ENCODE peak calls at places on chromosomes 6 and 20, in six cellular contexts. Z, P, Q, W, X and E are unnamed samples.

GRCh38 chr6:147530132-147531060 is 21.9 kb downstream of the SAMD5 start:
- DNase-seq in Z (no peak), X (no peak), P (no peak), Q (no peak), W (peak; percentile 2), E (no peak)

GRCh38 chr6:63904844-63905243 is 269.2 kb downstream of the PHF3 start:
- DNase-seq in W (peak; percentile 53), P (no peak), Q (no peak), X (no peak), Z (no peak), E (no peak)

GRCh38 chr6:116386581-116387299 is 16.0 kb downstream of the DSE start:
- DNase-seq in Q (no peak), P (no peak), Z (no peak), W (peak; percentile 59), X (no peak), E (no peak)

GRCh38 chr6:21263531-21264287 is 329.8 kb upstream of the SOX4 start:
- DNase-seq in X (no peak), W (peak; percentile 30), P (no peak), Q (no peak), Z (no peak), E (no peak)

GRCh38 chr20:46995561-46996142 is 101.0 kb downstream of the EYA2 start:
- DNase-seq in Q (no peak), P (no peak), Z (no peak), W (no peak), X (no peak), E (no peak)

GRCh38 chr6:32982702-32983492 is 14.5 kb downstream of the BRD2 start:
- DNase-seq in Q (no peak), P (no peak), W (no peak), X (no peak), Z (no peak), E (no peak)

GRCh38 chr6:94213176-94213575 is 793.8 kb upstream of the EPHA7 start:
- DNase-seq in W (no peak), Z (no peak), Q (no peak), P (no peak), X (no peak), E (no peak)

GRCh38 chr6:128307671-128308070 is 212.7 kb downstream of the PTPRK start:
- DNase-seq in X (no peak), Q (no peak), P (no peak), W (peak; percentile 60), Z (no peak), E (no peak)

GRCh38 chr6:39102024-39102820 is 12.8 kb downstream of the SAYSD1 start:
- DNase-seq in Q (no peak), P (no peak), Z (no peak), X (peak; percentile 51), W (no peak), E (no peak)

GRCh38 chr6:163412345-163412744 is 2.2 kb upstream of the QKI start:
- DNase-seq in P (no peak), Q (no peak), W (no peak), X (no peak), Z (no peak), E (no peak)

GRCh38 chr6:66094615-66095014 is 387.6 kb upstream of the EYS start:
- DNase-seq in W (no peak), Q (peak; percentile 71), Z (peak; percentile 36), X (no peak), P (no peak), E (no peak)

GRCh38 chr20:63844384-63845025 is 13.4 kb upstream of the ZBTB46 start:
- DNase-seq in P (no peak), Q (no peak), Z (no peak), W (no peak), X (no peak), E (no peak)

GRCh38 chr20:17873410-17874270 is 95.0 kb downstream of the SNX5 start:
- DNase-seq in X (peak; percentile 95), Z (peak; percentile 92), P (peak; percentile 80), Q (peak; percentile 84), W (peak; percentile 65), E (no peak)

GRCh38 chr6:73516712-73517489 is 3.9 kb downstream of the EEF1A1 start:
- DNase-seq in W (no peak), P (no peak), Q (no peak), X (no peak), Z (no peak), E (no peak)

GRCh38 chr6:14092861-14093789 is 24.4 kb upstream of the CD83 start:
- DNase-seq in X (no peak), W (peak; percentile 20), P (no peak), Z (no peak), Q (no peak), E (peak; percentile 91)

GRCh38 chr6:109102762-109103161 is 7.5 kb downstream of the CEP57L1 start:
- DNase-seq in Z (no peak), Q (no peak), X (no peak), W (no peak), P (no peak), E (no peak)

GRCh38 chr20:58086763-58087566 is 141.5 kb downstream of the ANKRD60 start:
- DNase-seq in Q (no peak), W (peak; percentile 89), X (peak; percentile 40), Z (no peak), P (peak; percentile 46), E (peak; percentile 8)

GRCh38 chr6:159038914-159039884 is 5.6 kb downstream of the TAGAP start:
- DNase-seq in P (no peak), X (peak; percentile 43), Z (no peak), W (peak; percentile 67), Q (no peak), E (peak; percentile 35)

GRCh38 chr6:138245751-138246150 is 27.5 kb upstream of the PBOV1 start:
- DNase-seq in Z (no peak), P (no peak), X (no peak), Q (no peak), W (no peak), E (no peak)

GRCh38 chr20:6623989-6624388 is 143.5 kb upstream of the BMP2 start:
- DNase-seq in P (no peak), W (no peak), X (no peak), Q (no peak), Z (no peak), E (no peak)

GRCh38 chr6:84466521-84466920 is 239.1 kb upstream of the CEP162 start:
- DNase-seq in W (peak; percentile 87), Z (no peak), P (no peak), X (peak; percentile 8), Q (no peak), E (peak; percentile 6)

GRCh38 chr6:62891065-62891647 is 320.1 kb upstream of the FKBP1C start:
- DNase-seq in Q (no peak), X (no peak), W (peak; percentile 25), Z (no peak), P (no peak), E (peak; percentile 26)
- TF ChIP-seq CTCF in Q (peak; percentile 15), X (peak; percentile 29), W (peak; percentile 52), Z (no peak), P (peak; percentile 16), E (peak; percentile 26)

GRCh38 chr6:151054304-151054703 is 185.5 kb upstream of the AKAP12 start:
- DNase-seq in Q (no peak), W (no peak), P (peak; percentile 56), Z (no peak), X (no peak), E (no peak)

GRCh38 chr6:151051164-151051563 is 185.7 kb downstream of the MTHFD1L start:
- DNase-seq in Z (no peak), Q (no peak), W (no peak), P (no peak), X (no peak), E (no peak)

GRCh38 chr6:151056230-151056907 is 183.4 kb upstream of the AKAP12 start:
- DNase-seq in W (no peak), X (no peak), Q (no peak), P (no peak), Z (no peak), E (no peak)

DNA sequence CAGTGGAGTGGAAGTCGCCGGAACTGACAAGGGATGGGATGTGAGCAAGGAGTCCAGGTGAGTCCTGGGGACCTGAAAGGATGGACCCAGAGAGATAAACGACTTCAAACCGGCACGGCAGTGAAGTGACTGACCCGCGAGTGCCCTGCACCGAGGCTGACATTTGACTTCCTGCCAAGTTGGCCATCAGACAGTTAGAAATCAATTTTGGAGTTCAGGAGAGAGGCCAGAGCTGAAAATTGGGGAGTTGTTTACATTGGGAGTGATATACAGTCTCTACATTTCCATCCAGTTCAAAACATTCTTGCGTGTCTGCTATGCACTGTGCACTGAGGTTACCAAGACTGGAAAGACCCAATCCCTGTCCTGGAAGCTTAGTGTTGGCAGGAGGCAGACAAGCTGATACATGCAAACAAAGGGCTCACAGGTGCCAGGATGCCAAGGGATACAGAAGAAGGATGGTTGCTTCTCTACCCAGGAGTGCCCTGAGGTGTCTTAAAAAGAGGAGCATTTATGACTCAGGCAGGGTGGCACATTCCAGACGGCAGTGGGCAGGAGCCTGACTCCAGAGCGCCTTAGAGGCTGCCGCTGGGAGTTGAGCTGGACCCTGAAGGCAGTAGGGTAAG is 186.6 kb downstream of the MTHFD1L start:
- DNase-seq in P (no peak), Q (no peak), Z (no peak), X (no peak), W (peak; percentile 37), E (peak; percentile 68)
- H3K4me3 ChIP-seq in P (no peak overlapping the region), Q (no peak overlapping the region), Z (no peak overlapping the region), X (no peak overlapping the region), W (no peak overlapping the region), E (no peak overlapping the region)

DNA sequence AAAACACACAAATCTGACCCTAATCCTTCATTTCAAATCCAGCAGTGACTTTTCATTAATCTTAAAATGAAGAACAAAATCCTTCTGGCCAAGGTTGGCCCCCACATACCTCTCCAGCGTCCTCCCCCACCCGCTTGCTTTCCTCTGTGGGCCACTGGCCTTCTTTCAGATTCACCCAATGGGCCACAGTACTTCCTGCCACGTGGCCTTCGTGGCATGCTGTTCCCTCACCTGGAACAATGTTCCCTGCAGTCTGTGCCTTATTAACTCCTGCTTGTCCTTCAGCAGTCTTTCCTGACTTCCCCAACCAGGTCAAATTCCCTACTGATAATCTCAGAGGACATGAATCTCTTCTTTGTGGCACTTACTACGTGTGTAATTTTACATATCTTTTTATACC is 5.3 kb upstream of the GTF2H4 start:
- DNase-seq in W (no peak), X (no peak), Z (no peak), P (no peak), Q (no peak), E (no peak)
- TF ChIP-seq CTCF in W (no peak), X (no peak), Z (no peak), P (no peak), Q (no peak), E (no peak)

GRCh38 chr6:144690659-144691058 is 405.5 kb downstream of the UTRN start:
- DNase-seq in Q (no peak), Z (no peak), P (no peak), X (no peak), W (no peak), E (no peak)

GRCh38 chr6:144688713-144689112 is 403.6 kb downstream of the UTRN start:
- DNase-seq in Z (no peak), X (no peak), Q (no peak), P (no peak), W (no peak), E (no peak)

GRCh38 chr6:144690109-144690508 is 405.0 kb downstream of the UTRN start:
- DNase-seq in Z (no peak), W (no peak), P (no peak), X (no peak), Q (no peak), E (no peak)

DNA sequence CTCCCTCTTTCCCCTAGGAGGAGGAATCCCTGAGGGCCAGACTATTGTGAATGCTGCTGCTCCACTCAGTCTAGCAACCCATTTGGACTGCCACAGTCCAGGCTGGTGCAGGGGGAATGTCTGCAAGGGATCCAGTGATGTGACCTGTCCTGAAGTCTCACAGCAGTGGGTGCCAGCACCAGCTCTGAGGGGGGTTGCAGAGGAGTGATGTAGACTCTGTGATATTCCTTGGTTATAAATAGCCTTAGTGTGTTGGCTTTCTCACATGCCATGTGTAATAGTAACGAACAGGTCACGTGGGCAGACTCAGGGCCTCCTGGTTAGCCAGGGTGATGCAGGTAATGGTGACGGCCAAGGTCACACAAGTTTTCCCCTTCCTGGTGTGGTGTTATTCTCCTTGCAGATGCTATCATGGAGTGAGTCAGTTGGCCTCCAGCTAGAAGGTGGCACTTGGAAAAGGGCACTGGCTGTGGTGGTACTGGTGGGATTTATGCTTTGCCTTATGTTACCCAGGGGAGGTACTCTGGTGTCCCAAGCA is 404.4 kb downstream of the UTRN start:
- DNase-seq in W (no peak), X (no peak), Q (no peak), P (no peak), Z (no peak), E (no peak)
- H3K4me3 ChIP-seq in W (no peak overlapping the region), X (no peak overlapping the region), Q (no peak overlapping the region), P (no peak overlapping the region), Z (no peak overlapping the region), E (no peak overlapping the region)